ENCODE peak calls at places on chromosome 9, in five cellular contexts. B, N, P, X and J are unnamed samples.

GRCh38 chr9:10366171-10366779 is 246.5 kb downstream of the PTPRD start:
- DNase-seq in B (no peak), N (peak), P (peak), X (peak), J (peak)

GRCh38 chr9:20558609-20559016 is 63.7 kb downstream of the MLLT3 start:
- DNase-seq in B (peak), N (no peak), P (no peak), X (no peak), J (no peak)

GRCh38 chr9:124780757-124781151 is 3.8 kb downstream of the OLFML2A start:
- DNase-seq in B (no peak), N (no peak), P (no peak), X (no peak), J (no peak)

GRCh38 chr9:99881769-99882168 is 24.7 kb upstream of the STX17 start:
- DNase-seq in B (no peak), N (no peak), P (no peak), X (no peak), J (no peak)

GRCh38 chr9:121447341-121447834 is 52.3 kb downstream of the GGTA1 start:
- DNase-seq in B (no peak), N (no peak), P (no peak), X (no peak), J (no peak)

GRCh38 chr9:1978941-1979340 is 36.2 kb upstream of the SMARCA2 start:
- DNase-seq in B (no peak), N (no peak), P (no peak), X (peak), J (peak)

GRCh38 chr9:254516-254915 is 39.9 kb downstream of the DOCK8 start:
- DNase-seq in B (no peak), N (no peak), P (no peak), X (no peak), J (no peak)

GRCh38 chr9:126027566-126027965 is 280.4 kb downstream of the PBX3 start:
- DNase-seq in B (no peak), N (no peak), P (no peak), X (no peak), J (no peak)

GRCh38 chr9:111253742-111254437 is 76.1 kb downstream of the OR2K2 start:
- DNase-seq in B (no peak), N (no peak), P (no peak), X (no peak), J (no peak)

GRCh38 chr9:125439434-125440272 is 178.0 kb downstream of the GAPVD1 start:
- DNase-seq in B (no peak), N (no peak), P (no peak), X (no peak), J (no peak)

DNA sequence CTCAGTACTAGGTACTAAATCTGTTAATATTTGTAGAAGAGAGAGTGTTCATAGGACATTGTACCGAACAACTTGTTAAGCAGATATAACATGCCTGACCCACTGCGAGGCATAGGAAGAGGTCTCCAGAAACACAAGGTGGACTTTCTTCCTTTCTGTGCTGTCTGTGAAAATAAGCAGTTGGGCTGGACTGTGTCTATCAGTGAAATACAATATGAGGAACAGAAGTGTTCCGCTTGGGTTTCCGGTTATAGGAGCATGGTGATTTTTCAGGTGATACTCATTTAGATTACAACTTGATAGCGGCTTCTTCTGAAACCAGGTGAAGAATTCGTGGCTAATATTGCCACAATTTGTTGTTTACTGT is 60.9 kb upstream of the TLR4 start:
- DNase-seq in B (no peak), N (no peak), P (no peak), X (no peak), J (no peak)
- TF ChIP-seq JUND in B (no peak), N (no peak), P (no peak), X (no peak), J (no peak)

GRCh38 chr9:134361426-134361825 is 35.2 kb downstream of the RXRA start:
- DNase-seq in B (no peak), N (no peak), P (no peak), X (no peak), J (no peak)

GRCh38 chr9:134361843-134362414 is 35.7 kb downstream of the RXRA start:
- DNase-seq in B (no peak), N (no peak), P (no peak), X (no peak), J (no peak)

GRCh38 chr9:134359493-134360179 is 33.4 kb downstream of the RXRA start:
- DNase-seq in B (no peak), N (no peak), P (no peak), X (no peak), J (peak)

GRCh38 chr9:134360180-134360759 is 34.0 kb downstream of the RXRA start:
- DNase-seq in B (no peak), N (no peak), P (no peak), X (no peak), J (peak)

GRCh38 chr9:134360897-134361296 is 34.6 kb downstream of the RXRA start:
- DNase-seq in B (no peak), N (no peak), P (no peak), X (no peak), J (peak)
- TF ChIP-seq JUND in B (no peak), N (no peak), P (no peak), X (no peak), J (no peak)

GRCh38 chr9:91047993-91048607 is 246.5 kb downstream of the SYK start:
- DNase-seq in B (no peak), N (no peak), P (no peak), X (no peak), J (no peak)
- TF ChIP-seq JUND in B (no peak), N (no peak), P (no peak), X (no peak), J (no peak)

GRCh38 chr9:129319076-129319937 is 141.2 kb upstream of the IER5L start:
- DNase-seq in B (no peak), N (no peak), P (no peak), X (no peak), J (no peak)

GRCh38 chr9:129319938-129320481 is 141.9 kb upstream of the IER5L start:
- DNase-seq in B (no peak), N (no peak), P (no peak), X (no peak), J (no peak)

GRCh38 chr9:129316281-129317030 is 138.4 kb upstream of the IER5L start:
- DNase-seq in B (no peak), N (no peak), P (no peak), X (no peak), J (no peak)

GRCh38 chr9:129318121-129319075 is 140.3 kb upstream of the IER5L start:
- DNase-seq in B (no peak), N (no peak), P (no peak), X (peak), J (no peak)

DNA sequence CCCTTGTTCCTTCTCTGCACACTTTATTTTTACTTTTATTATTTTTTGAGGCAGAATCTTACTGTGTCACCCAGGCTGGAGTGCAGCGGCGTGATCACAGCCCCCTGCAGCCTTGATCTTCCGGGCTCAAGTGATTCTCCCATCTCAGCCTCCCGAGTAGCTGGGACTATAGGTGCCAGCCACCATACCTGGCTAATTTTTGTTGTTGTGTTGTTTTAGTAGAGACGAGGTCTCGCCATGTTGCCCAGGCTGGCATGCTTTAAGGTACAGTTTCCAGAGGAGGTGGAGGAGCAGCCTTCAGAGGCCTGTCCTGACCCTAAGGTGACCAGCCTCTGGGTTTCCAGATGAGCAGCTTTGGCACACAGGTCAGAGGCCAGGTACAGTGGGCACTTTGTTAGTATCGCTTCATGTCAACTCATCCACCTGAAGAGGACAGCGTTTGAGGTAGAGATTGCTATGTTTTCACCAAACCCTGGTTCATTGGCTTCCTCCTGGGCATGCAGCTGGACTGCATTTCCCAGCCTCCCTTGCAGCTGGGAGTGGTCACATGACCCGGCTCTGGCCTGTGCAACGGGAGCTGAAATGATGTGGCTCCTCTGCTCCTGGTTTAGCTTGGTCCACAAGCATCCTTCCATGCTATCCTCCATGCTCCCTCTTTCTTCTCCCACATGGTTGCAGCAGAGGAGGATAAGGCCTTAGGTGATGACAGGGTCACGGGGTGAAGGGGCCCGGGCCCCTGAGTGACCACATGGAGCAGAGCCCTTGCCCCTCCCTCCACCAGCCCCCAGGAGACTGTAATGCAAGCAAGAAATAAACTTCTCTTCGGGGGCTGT is 139.3 kb upstream of the IER5L start:
- DNase-seq in B (no peak), N (no peak), P (no peak), X (peak), J (peak)
- TF ChIP-seq JUND in B (no peak), N (no peak), P (no peak), X (no peak), J (no peak)

GRCh38 chr9:89676281-89676680 is 71.5 kb downstream of the GADD45G start:
- DNase-seq in B (no peak), N (no peak), P (no peak), X (no peak), J (no peak)

GRCh38 chr9:89677696-89678393 is 73.0 kb downstream of the GADD45G start:
- DNase-seq in B (peak), N (no peak), P (no peak), X (no peak), J (no peak)

GRCh38 chr9:89675403-89675771 is 70.6 kb downstream of the GADD45G start:
- DNase-seq in B (no peak), N (no peak), P (no peak), X (no peak), J (no peak)

GRCh38 chr9:89678394-89679005 is 73.7 kb downstream of the GADD45G start:
- DNase-seq in B (no peak), N (no peak), P (no peak), X (no peak), J (no peak)

DNA sequence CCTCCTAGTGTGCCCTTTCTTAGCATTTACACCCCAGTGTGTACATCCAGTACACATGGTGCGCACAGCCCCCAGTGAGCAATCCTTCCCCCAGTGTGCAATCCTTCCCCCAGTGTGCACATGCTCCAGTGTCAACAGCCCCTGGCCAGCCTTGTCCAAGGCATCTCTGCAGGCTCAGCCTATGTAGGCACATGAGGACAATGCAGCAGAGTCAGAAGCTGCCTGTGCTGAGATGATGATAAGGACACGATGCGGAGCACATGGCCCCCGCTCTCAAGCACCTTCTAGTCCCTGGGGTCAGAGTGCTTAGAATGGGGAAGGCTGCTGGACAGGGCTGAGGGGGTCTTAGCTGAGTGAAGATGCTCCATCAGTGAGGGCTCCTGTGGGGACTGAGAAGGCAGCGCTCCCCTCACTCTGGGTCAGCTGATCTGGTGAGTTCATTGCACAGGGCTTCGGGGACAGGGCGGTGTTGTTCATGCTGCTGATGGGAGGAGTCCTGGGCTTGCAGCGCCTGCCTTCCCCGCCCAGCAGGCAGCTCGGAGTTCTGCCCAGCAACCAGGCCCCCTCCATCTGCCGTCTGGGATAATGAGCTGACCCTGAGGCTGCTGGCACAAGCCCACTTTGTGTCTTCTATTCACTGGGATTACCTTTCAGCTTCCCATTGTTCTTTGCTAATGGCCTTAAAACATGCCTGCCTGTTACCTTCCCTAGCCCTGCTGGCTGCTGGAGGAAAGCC is 70.0 kb downstream of the GADD45G start:
- DNase-seq in B (peak), N (no peak), P (no peak), X (no peak), J (no peak)
- TF ChIP-seq JUND in B (no peak), N (no peak), P (no peak), X (no peak), J (no peak)

DNA sequence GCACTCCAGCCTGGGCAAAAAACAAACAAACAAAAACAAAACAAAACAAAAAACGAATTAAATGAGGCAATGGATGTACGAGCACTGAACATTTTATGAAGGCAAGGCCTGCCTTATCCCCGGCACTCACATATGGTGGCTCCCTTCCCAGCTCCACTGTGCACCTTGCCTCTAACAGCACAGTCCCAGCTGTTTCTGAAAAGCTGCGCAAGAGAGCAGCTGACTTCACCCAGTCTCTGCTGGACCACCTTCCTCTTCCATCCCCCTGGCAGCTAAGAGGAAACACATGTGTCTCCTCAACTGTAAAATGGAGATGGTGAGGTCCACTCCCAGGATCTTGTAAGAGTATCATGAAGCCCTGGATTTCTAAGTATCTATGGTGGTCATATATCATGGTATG is 100.7 kb downstream of the KLF4 start:
- DNase-seq in B (no peak), N (no peak), P (no peak), X (no peak), J (no peak)
- TF ChIP-seq JUND in B (no peak), N (no peak), P (no peak), X (no peak), J (no peak)

DNA sequence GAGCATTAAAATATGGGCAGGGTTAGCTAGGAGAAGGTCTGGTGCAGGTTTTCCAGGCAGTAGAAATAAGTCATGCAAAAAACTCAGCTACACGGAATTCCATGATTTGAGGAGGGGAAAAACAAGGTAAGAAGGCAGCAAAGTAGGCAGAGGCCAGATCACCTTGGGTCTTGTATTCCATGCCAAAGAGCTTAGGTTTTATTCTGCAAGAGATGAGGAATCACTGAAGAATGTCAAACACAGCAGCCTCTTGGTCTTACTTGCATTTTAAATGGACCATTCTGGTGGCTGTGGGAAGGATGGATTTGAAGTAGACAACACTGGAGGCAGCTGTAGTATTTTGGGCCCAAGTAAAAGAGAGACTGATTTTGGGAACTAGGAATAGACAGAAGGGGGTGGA is 8.6 kb downstream of the TRPM3 start:
- DNase-seq in B (no peak), N (no peak), P (no peak), X (no peak), J (no peak)
- TF ChIP-seq JUND in B (no peak), N (no peak), P (no peak), X (no peak), J (no peak)

GRCh38 chr9:38196721-38197120 is 127.7 kb upstream of the SHB start:
- DNase-seq in B (no peak), N (no peak), P (no peak), X (no peak), J (peak)
- TF ChIP-seq JUND in B (no peak), N (no peak), P (no peak), X (no peak), J (no peak)

GRCh38 chr9:127336708-127337352 is 60.1 kb upstream of the SLC2A8 start:
- DNase-seq in B (no peak), N (no peak), P (peak), X (peak), J (peak)

GRCh38 chr9:127336086-127336485 is 60.9 kb upstream of the SLC2A8 start:
- DNase-seq in B (no peak), N (no peak), P (no peak), X (no peak), J (no peak)

GRCh38 chr9:127330501-127330900 is 65.9 kb downstream of the GARNL3 start:
- DNase-seq in B (no peak), N (no peak), P (no peak), X (no peak), J (no peak)

GRCh38 chr9:127333326-127334064 is 63.5 kb upstream of the SLC2A8 start:
- DNase-seq in B (no peak), N (no peak), P (no peak), X (no peak), J (no peak)
- TF ChIP-seq JUND in B (no peak), N (no peak), P (no peak), X (no peak), J (no peak)